ENCODE peak calls at places on chromosomes 11 and 22, in eight cellular contexts. V is anterior cingulate cortex, C is non-pigmented ciliary epithelial cell, B is posterior cingulate gyrus, D is GM23338, Z is SW 1271, P is AG09309, S is HCT116. R is an unnamed sample.

GRCh38 chr11:66195867-66196266 is 72.6 kb upstream of the RAB1B start:
- DNase-seq in V (no peak), Z (no peak), P (no peak), S (no peak), D (no peak), B (no peak), C (no peak), R (no peak)

GRCh38 chr22:44003776-44004460 is 20.2 kb upstream of the PARVB start:
- DNase-seq in V (no peak), S (peak), B (no peak), D (peak), P (no peak), Z (no peak), C (no peak), R (no peak)

GRCh38 chr11:47986742-47987141 is 6.4 kb downstream of the PTPRJ start:
- DNase-seq in D (no peak), S (peak), Z (no peak), P (no peak), C (no peak), V (no peak), B (no peak), R (peak)

GRCh38 chr11:76602431-76602861 is 68.1 kb downstream of the LRRC32 start:
- DNase-seq in V (no peak), D (no peak), P (no peak), C (no peak), S (no peak), B (no peak), Z (no peak), R (no peak)

GRCh38 chr11:7511405-7511804 is 2.4 kb upstream of the PPFIBP2 start:
- DNase-seq in S (no peak), P (no peak), D (no peak), B (peak), Z (no peak), V (peak), C (no peak), R (peak)

GRCh38 chr22:37012262-37012904 is 6.9 kb downstream of the TST start:
- DNase-seq in Z (no peak), V (peak), C (no peak), D (no peak), S (no peak), B (peak), P (no peak), R (no peak)

GRCh38 chr22:38397189-38398097 is 57.6 kb downstream of the KCNJ4 start:
- DNase-seq in D (peak), P (no peak), C (no peak), Z (no peak), B (no peak), V (no peak), S (no peak), R (peak)

GRCh38 chr22:30502911-30503310 is 2.6 kb downstream of the SEC14L4 start:
- DNase-seq in S (no peak), Z (no peak), P (no peak), V (no peak), C (no peak), B (no peak), D (no peak), R (no peak)

GRCh38 chr22:40215266-40215665 is 37.5 kb downstream of the TNRC6B start:
- DNase-seq in C (no peak), Z (no peak), B (no peak), S (no peak), D (no peak), P (no peak), V (no peak), R (no peak)

GRCh38 chr11:124793466-124794278 is 6.5 kb downstream of the MSANTD2 start:
- DNase-seq in S (peak), B (no peak), Z (peak), P (no peak), C (no peak), D (peak), V (no peak), R (peak)

GRCh38 chr22:44721206-44721605 is 19.2 kb downstream of the PRR5 start:
- DNase-seq in S (no peak), D (peak), P (no peak), B (no peak), V (no peak), Z (no peak), C (no peak), R (no peak)